ENCODE peak calls at places on chromosomes 13 and 19, in six cellular contexts. C is H1, Q is HepG2, G is K562, V is HCT116, Y is GM12878. A is an unnamed sample. For H3K9me3 and H3K4me1, the result is how much of the 10 kb centered on the place peaks cover.

GRCh38 chr13:99486996-99487395 is 14.3 kb upstream of the TM9SF2 start:
- DNase-seq in Q (no peak), G (no peak), V (no peak), Y (no peak), C (no peak), A (no peak)

GRCh38 chr13:60931858-60932546 is 483.6 kb downstream of the PCDH20 start:
- DNase-seq in V (no peak), C (no peak), Y (no peak), G (no peak), Q (peak), A (no peak)

GRCh38 chr19:36668646-36669045 is 2.0 kb upstream of the ZNF461 start:
- DNase-seq in Y (no peak), V (no peak), C (no peak), G (no peak), Q (no peak), A (no peak)

GRCh38 chr13:114099191-114099590 is 33.2 kb downstream of the RASA3 start:
- DNase-seq in Y (no peak), V (peak), C (no peak), Q (peak), G (peak), A (no peak)

GRCh38 chr13:113861433-113862030 is 2.3 kb downstream of the GAS6 start:
- DNase-seq in V (no peak), Q (no peak), G (no peak), Y (no peak), C (peak), A (no peak)

GRCh38 chr13:95643814-95644598 is 500 bp downstream of the DZIP1 start:
- DNase-seq in V (no peak), Y (no peak), Q (peak), C (peak), G (no peak), A (peak)

GRCh38 chr19:45404557-45405434 is at the start of gene PPP1R13L:
- DNase-seq in V (peak), Q (peak), G (peak), C (peak), Y (peak), A (no peak)

GRCh38 chr19:31214086-31214485 is 135.2 kb downstream of the TSHZ3 start:
- DNase-seq in V (no peak), Y (no peak), C (no peak), Q (no peak), G (peak), A (no peak)

GRCh38 chr19:51107406-51108065 is 673 bp downstream of the CTU1 start:
- DNase-seq in V (peak), Q (peak), C (no peak), Y (no peak), G (no peak), A (no peak)

GRCh38 chr13:50924025-50924424 is 14.4 kb downstream of the RNASEH2B start:
- DNase-seq in G (no peak), V (no peak), C (no peak), Y (no peak), Q (no peak), A (no peak)

GRCh38 chr13:42478531-42479156 is 95.3 kb upstream of the TNFSF11 start:
- DNase-seq in V (peak), Q (no peak), C (no peak), G (no peak), Y (no peak), A (peak)

GRCh38 chr19:41376241-41376997 is at the start of gene TMEM91:
- DNase-seq in Y (no peak), Q (no peak), G (peak), V (no peak), C (peak), A (no peak)

GRCh38 chr19:53994811-53995210 is 3.4 kb downstream of the CACNG6 start:
- DNase-seq in Q (no peak), V (no peak), C (no peak), G (no peak), Y (no peak), A (no peak)
- TF ChIP-seq ZNF274 in Q (no peak), V (no peak), C (no peak), G (no peak), Y (no peak), A (no peak)

DNA sequence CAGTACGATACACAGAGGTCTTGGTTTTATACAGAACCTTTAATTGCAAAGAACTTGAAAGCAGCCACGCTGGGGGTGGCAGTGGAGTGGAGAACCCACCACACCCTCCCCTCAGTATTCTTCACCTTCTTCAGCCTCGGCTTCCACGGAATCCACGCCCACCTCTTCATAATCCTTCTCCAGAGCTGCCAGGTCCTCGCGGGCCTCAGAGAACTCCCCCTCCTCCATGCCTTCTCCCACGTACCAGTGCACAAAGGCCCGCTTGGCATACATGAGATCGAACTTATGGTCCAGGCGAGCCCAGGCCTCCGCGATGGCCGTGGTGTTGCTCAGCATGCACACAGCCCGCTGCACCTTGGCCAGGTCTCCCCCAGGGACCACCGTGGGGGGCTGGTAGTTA is 7.9 kb downstream of the TUBA3C start:
- DNase-seq in V (no peak), Y (no peak), G (no peak), Q (no peak), C (no peak), A (no peak)
- H3K9me3 ChIP-seq in V (under half), Y (under half), G (under half), Q (under half), C (half or more), A (under half)

DNA sequence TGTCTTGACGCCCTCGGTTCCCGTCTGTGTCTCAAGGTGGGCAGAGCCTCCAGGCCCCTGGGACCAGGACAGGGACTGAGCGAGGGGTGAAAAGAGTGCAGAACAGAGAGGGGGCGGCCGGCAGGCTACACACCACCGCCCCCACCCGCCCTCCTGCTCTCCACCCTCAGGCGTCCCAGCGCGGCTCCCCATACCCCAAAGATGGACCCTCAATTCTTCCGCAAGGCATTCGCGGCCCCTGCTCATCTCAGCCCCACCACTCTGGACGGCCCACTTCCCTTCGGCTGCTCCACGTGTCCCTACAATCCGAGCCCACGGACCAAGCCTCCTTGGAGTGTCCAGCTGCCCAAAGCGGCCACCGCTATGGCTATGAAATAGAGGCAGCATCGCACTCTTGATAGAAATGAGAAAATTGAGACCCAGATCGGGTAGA is 1.8 kb downstream of the KLF16 start:
- DNase-seq in Y (no peak), C (no peak), G (no peak), V (no peak), Q (no peak), A (no peak)
- H3K4me1 ChIP-seq in Y (under half), C (under half), G (half or more), V (half or more), Q (half or more), A (under half)

GRCh38 chr13:101654916-101655315 is 202.4 kb downstream of the ITGBL1 start:
- DNase-seq in Q (no peak), G (no peak), Y (no peak), V (no peak), C (no peak), A (no peak)
- TF ChIP-seq ZNF274 in Q (no peak), G (no peak), Y (no peak), V (no peak), C (no peak), A (no peak)

GRCh38 chr19:8922591-8922990 is 87.6 kb downstream of the MUC16 start:
- DNase-seq in V (no peak), Q (no peak), Y (no peak), G (peak), C (no peak), A (no peak)

GRCh38 chr19:8924283-8924682 is 85.9 kb downstream of the MUC16 start:
- DNase-seq in C (no peak), V (no peak), G (no peak), Y (no peak), Q (no peak), A (no peak)

GRCh38 chr19:8926341-8926740 is 83.9 kb downstream of the MUC16 start:
- DNase-seq in V (no peak), Q (no peak), G (no peak), C (no peak), Y (no peak), A (no peak)
- H3K9me3 ChIP-seq in V (under half), Q (half or more), G (under half), C (half or more), Y (under half), A (under half)

GRCh38 chr19:14116918-14117578 is 514 bp downstream of the PRKACA start:
- DNase-seq in Y (no peak), Q (no peak), C (no peak), G (peak), V (no peak), A (no peak)
- H3K4me1 ChIP-seq in Y (under half), Q (half or more), C (under half), G (half or more), V (under half), A (under half)

GRCh38 chr13:79782541-79783216 is 301.7 kb downstream of the NDFIP2 start:
- DNase-seq in C (peak), Y (no peak), G (no peak), Q (peak), V (no peak), A (peak)
- TF ChIP-seq ZNF274 in C (no peak), Y (no peak), G (no peak), Q (no peak), V (no peak), A (no peak)

A was measured in NT2/D1.